ENCODE peak calls at places on chromosomes 6 and 20, in eight cellular contexts. X, I, M, T, C, Y, E and D are unnamed samples.

GRCh38 chr6:15207923-15208322 is 37.9 kb upstream of the JARID2 start:
- DNase-seq in X (no peak), I (no peak), M (no peak), T (peak; percentile 50), C (no peak), Y (no peak), E (peak; percentile 70), D (no peak)

GRCh38 chr20:58515240-58516212 is at the start of gene APCDD1L:
- DNase-seq in X (no peak), I (no peak), M (peak; percentile 24), T (peak; percentile 69), C (no peak), Y (no peak), E (peak; percentile 81), D (no peak)

GRCh38 chr6:3139090-3139903 is 18.0 kb downstream of the TUBB2A start:
- DNase-seq in X (peak; percentile 61), I (peak; percentile 50), M (peak; percentile 40), T (peak; percentile 91), C (peak; percentile 51), Y (peak; percentile 81), E (peak; percentile 53), D (no peak)

GRCh38 chr6:35955970-35956369 is 35.1 kb upstream of the SRPK1 start:
- DNase-seq in X (no peak), I (no peak), M (no peak), T (no peak), C (no peak), Y (no peak), E (no peak), D (no peak)

GRCh38 chr6:90457867-90458259 is 129.0 kb downstream of the MAP3K7 start:
- DNase-seq in X (no peak), I (no peak), M (no peak), T (no peak), C (no peak), Y (no peak), E (no peak), D (no peak)

GRCh38 chr6:119076173-119076965 is 2.1 kb downstream of the FAM184A start:
- DNase-seq in X (no peak), I (no peak), M (no peak), T (no peak), C (no peak), Y (no peak), E (no peak), D (no peak)

GRCh38 chr6:84623956-84624680 is 140.3 kb downstream of the TBX18 start:
- DNase-seq in X (no peak), I (peak; percentile 35), M (no peak), T (peak; percentile 84), C (no peak), Y (no peak), E (peak; percentile 94), D (no peak)

GRCh38 chr6:85576479-85576878 is 17.2 kb downstream of the SNX14 start:
- DNase-seq in X (no peak), I (no peak), M (no peak), T (no peak), C (no peak), Y (no peak), E (no peak), D (no peak)

GRCh38 chr6:91299544-91300491 is 712.9 kb upstream of the MAP3K7 start:
- DNase-seq in X (no peak), I (peak; percentile 11), M (no peak), T (peak; percentile 73), C (no peak), Y (no peak), E (peak; percentile 97), D (no peak)

GRCh38 chr6:8627085-8627861 is 191.9 kb upstream of the SLC35B3 start:
- DNase-seq in X (no peak), I (no peak), M (no peak), T (no peak), C (no peak), Y (no peak), E (peak; percentile 36), D (no peak)

GRCh38 chr20:41030536-41031242 is 2.1 kb downstream of the TOP1 start:
- DNase-seq in X (no peak), I (no peak), M (no peak), T (peak; percentile 80), C (no peak), Y (no peak), E (peak; percentile 46), D (no peak)

GRCh38 chr20:46255440-46256104 is 52.7 kb downstream of the CDH22 start:
- DNase-seq in X (peak; percentile 82), I (peak; percentile 71), M (peak; percentile 54), T (no peak), C (peak; percentile 19), Y (peak; percentile 68), E (peak; percentile 4), D (peak; percentile 4)

GRCh38 chr6:37288247-37288646 is 30.3 kb upstream of the TMEM217 start:
- DNase-seq in X (no peak), I (no peak), M (no peak), T (peak; percentile 12), C (no peak), Y (no peak), E (no peak), D (no peak)

GRCh38 chr20:31861346-31862156 is 8.8 kb downstream of the DUSP15 start:
- DNase-seq in X (peak; percentile 71), I (peak; percentile 57), M (peak; percentile 49), T (peak; percentile 36), C (peak; percentile 47), Y (no peak), E (no peak), D (peak; percentile 39)

GRCh38 chr6:17021539-17021889 is 80.3 kb upstream of the STMND1 start:
- DNase-seq in X (no peak), I (no peak), M (no peak), T (peak; percentile 93), C (no peak), Y (no peak), E (peak; percentile 70), D (no peak)

GRCh38 chr20:25280051-25280573 is 32.2 kb downstream of the PYGB start:
- DNase-seq in X (peak; percentile 46), I (peak; percentile 3), M (peak; percentile 13), T (no peak), C (peak; percentile 69), Y (peak; percentile 30), E (no peak), D (no peak)

GRCh38 chr20:22611636-22612035 is 27.3 kb upstream of the FOXA2 start:
- DNase-seq in X (no peak), I (no peak), M (no peak), T (no peak), C (no peak), Y (no peak), E (no peak), D (no peak)

GRCh38 chr20:17859616-17860232 is 108.9 kb downstream of the SNX5 start:
- DNase-seq in X (no peak), I (peak; percentile 56), M (no peak), T (no peak), C (peak; percentile 48), Y (no peak), E (no peak), D (no peak)

DNA sequence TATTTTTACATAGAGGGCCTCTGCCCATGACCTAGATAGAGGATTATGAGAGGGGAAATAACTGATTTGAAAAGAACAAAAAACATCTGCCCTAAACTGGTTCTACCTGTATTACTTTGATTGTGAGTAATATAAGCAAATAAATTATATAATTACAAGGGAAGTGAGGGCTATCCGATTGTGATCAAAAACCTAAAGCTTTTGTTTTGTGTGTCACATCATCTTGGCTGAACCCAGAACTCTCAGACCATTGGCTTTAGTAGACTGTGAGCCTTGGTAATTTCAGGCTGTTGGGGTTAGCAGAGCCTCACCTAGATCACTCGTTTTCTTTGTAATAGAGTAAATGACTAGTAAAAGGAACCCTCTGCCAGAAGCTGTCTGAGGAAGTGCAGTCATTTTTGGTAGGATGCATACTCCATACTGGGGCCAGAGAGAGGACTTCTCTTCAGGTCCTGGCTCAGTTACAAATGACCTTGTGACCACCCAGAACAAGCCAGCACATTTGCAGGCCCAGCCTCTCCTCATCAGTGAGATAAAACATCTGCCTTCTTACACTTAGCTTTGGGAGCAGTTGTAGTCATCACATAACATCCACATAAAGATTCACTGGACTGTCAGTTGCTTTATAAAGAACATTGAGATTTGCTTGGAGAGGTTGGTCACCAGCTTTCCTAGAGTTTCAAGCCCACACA is 13.5 kb downstream of the STK35 start:
- DNase-seq in X (no peak), I (peak; percentile 71), M (peak; percentile 74), T (peak; percentile 72), C (no peak), Y (no peak), E (no peak), D (no peak)
- H3K27ac ChIP-seq in X (peak overlapping the region; percentile 20), I (peak overlapping the region; percentile 55), M (peak overlapping the region; percentile 72), T (peak overlapping the region; percentile 45), C (peak overlapping the region; percentile 63), Y (no peak overlapping the region), E (no peak overlapping the region), D (no peak overlapping the region)

DNA sequence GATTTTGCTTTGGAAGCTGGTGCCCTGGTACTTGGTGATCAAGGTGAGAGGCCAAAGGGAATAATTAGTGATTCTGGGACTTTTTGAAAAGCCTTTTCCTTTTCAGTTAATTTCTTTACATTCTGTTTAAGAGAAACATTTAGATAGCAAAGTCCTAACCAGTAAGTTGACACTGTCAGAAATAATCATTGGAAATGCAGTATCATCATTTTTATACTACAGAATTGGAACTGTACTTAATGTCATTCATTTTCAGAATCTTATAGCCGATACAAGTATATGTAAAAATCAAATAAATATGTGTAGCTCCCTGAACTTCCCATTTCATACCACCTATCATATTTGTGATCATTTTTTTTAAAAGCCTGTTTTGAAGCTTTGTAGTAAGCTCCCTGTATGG is 27.5 kb downstream of the MCM8 start:
- DNase-seq in X (no peak), I (no peak), M (no peak), T (no peak), C (no peak), Y (no peak), E (no peak), D (no peak)
- H3K9me3 ChIP-seq in X (no peaks in the 10 kb centered on the region), I (no peaks in the 10 kb centered on the region), M (no peaks in the 10 kb centered on the region), T (no peaks in the 10 kb centered on the region), C (no peaks in the 10 kb centered on the region), Y (no peaks in the 10 kb centered on the region), E (no peaks in the 10 kb centered on the region), D (no peaks in the 10 kb centered on the region)

GRCh38 chr6:148273962-148274752 is 68.5 kb upstream of the SASH1 start:
- DNase-seq in X (no peak), I (no peak), M (no peak), T (peak; percentile 33), C (no peak), Y (no peak), E (no peak), D (no peak)
- TF ChIP-seq CTCF in X (no peak), I (no peak), M (no peak), T (peak; percentile 12), C (no peak), Y (no peak), E (peak; percentile 8), D (no peak)

GRCh38 chr6:46690126-46690525 is 2.4 kb downstream of the TDRD6 start:
- DNase-seq in X (no peak), I (no peak), M (no peak), T (no peak), C (no peak), Y (no peak), E (no peak), D (no peak)

GRCh38 chr6:46688117-46688965 is 656 bp downstream of the TDRD6 start:
- DNase-seq in X (no peak), I (no peak), M (no peak), T (no peak), C (no peak), Y (no peak), E (no peak), D (no peak)

GRCh38 chr6:46688966-46689335 is 1.3 kb downstream of the TDRD6 start:
- DNase-seq in X (no peak), I (no peak), M (no peak), T (no peak), C (no peak), Y (no peak), E (no peak), D (no peak)

GRCh38 chr6:46691052-46691451 is 3.4 kb downstream of the TDRD6 start:
- DNase-seq in X (no peak), I (no peak), M (no peak), T (no peak), C (no peak), Y (no peak), E (no peak), D (no peak)

GRCh38 chr6:46689657-46690056 is 2.0 kb downstream of the TDRD6 start:
- DNase-seq in X (no peak), I (no peak), M (no peak), T (no peak), C (no peak), Y (no peak), E (no peak), D (no peak)
- H3K27ac ChIP-seq in X (no peak overlapping the region), I (no peak overlapping the region), M (no peak overlapping the region), T (no peak overlapping the region), C (no peak overlapping the region), Y (no peak overlapping the region), E (no peak overlapping the region), D (no peak overlapping the region)